ENCODE peak calls at places on chromosome 20, in five cellular contexts. N, R, F, K and V are unnamed samples.
A peak's percentile ranks its signal among the peaks of the same experiment; 100 is the strongest.

GRCh38 chr20:50077818-50078601 is 34.9 kb downstream of the UBE2V1 start:
- DNase-seq in F (peak; percentile 72), R (no peak), K (no peak), N (no peak), V (peak; percentile 53)

GRCh38 chr20:11001767-11002540 is 328.2 kb upstream of the JAG1 start:
- DNase-seq in K (no peak), F (no peak), R (peak; percentile 5), N (peak; percentile 100), V (no peak)

GRCh38 chr20:57753332-57754164 is 43.7 kb upstream of the PMEPA1 start:
- DNase-seq in K (no peak), R (no peak), N (no peak), F (peak; percentile 76), V (peak; percentile 66)

GRCh38 chr20:62780696-62781095 is 15.6 kb upstream of the MRGBP start:
- DNase-seq in F (no peak), K (no peak), N (no peak), R (no peak), V (no peak)

GRCh38 chr20:31551581-31552081 is 37.4 kb downstream of the HM13 start:
- DNase-seq in F (no peak), N (peak; percentile 42), R (no peak), K (no peak), V (no peak)

GRCh38 chr20:19699132-19699971 is 58.7 kb upstream of the RIN2 start:
- DNase-seq in F (no peak), K (no peak), R (no peak), N (peak; percentile 97), V (no peak)

GRCh38 chr20:44460795-44461141 is 14.9 kb upstream of the TTPAL start:
- DNase-seq in F (no peak), K (no peak), R (no peak), N (peak; percentile 64), V (no peak)

GRCh38 chr20:38579219-38579618 is 1.8 kb upstream of the ADIG start:
- DNase-seq in K (no peak), F (no peak), N (no peak), R (no peak), V (no peak)

GRCh38 chr20:36305602-36306556 is at the start of gene DLGAP4:
- DNase-seq in K (no peak), F (no peak), N (no peak), R (no peak), V (no peak)

GRCh38 chr20:48538058-48538825 is 289.6 kb downstream of the PREX1 start:
- DNase-seq in F (no peak), K (no peak), R (no peak), N (peak; percentile 98), V (no peak)

GRCh38 chr20:62652051-62652893 is 10.0 kb downstream of the SLCO4A1 start:
- DNase-seq in R (peak; percentile 73), K (peak; percentile 37), F (peak; percentile 98), N (peak; percentile 100), V (peak; percentile 95)